ENCODE peak calls at places on chromosomes 16 and 17, in six cellular contexts. V is left lung; Q is transverse colon; O is A549; D is breast epithelium; T is CD4-positive, alpha-beta T cell. L is an unnamed sample.

GRCh38 chr17:29615048-29615385 is 7.7 kb downstream of the CORO6 start:
- DNase-seq in V (peak), Q (peak), O (no peak), D (no peak), T (peak), L (peak)

GRCh38 chr16:1125471-1125870 is 27.4 kb upstream of the CACNA1H start:
- DNase-seq in V (no peak), Q (peak), O (peak), D (no peak), T (no peak), L (no peak)

GRCh38 chr16:65122974-65123845 is 1.3 kb upstream of the CDH11 start:
- DNase-seq in V (peak), Q (peak), O (no peak), D (peak), T (no peak), L (no peak)

GRCh38 chr17:40069751-40070643 is 7.2 kb downstream of the THRA start:
- DNase-seq in V (no peak), Q (peak), O (peak), D (no peak), T (peak), L (no peak)

GRCh38 chr16:27945233-27945975 is 118.1 kb downstream of the GSG1L start:
- DNase-seq in V (no peak), Q (no peak), O (no peak), D (no peak), T (no peak), L (no peak)

GRCh38 chr16:89407925-89408300 is 82.4 kb downstream of the ANKRD11 start:
- DNase-seq in V (no peak), Q (no peak), O (no peak), D (no peak), T (no peak), L (no peak)

GRCh38 chr17:2271985-2272702 is 31.4 kb downstream of the SMG6 start:
- DNase-seq in V (no peak), Q (no peak), O (no peak), D (no peak), T (no peak), L (no peak)

GRCh38 chr17:32971171-32971570 is 20.5 kb upstream of the SPACA3 start:
- DNase-seq in V (no peak), Q (no peak), O (no peak), D (no peak), T (no peak), L (no peak)

GRCh38 chr17:46044286-46044928 is 45.4 kb downstream of the STH start:
- DNase-seq in V (no peak), Q (peak), O (peak), D (peak), T (peak), L (peak)

GRCh38 chr17:15973834-15974233 is 25.7 kb downstream of the ZSWIM7 start:
- DNase-seq in V (no peak), Q (no peak), O (no peak), D (no peak), T (no peak), L (no peak)

GRCh38 chr17:59349178-59349577 is 17.7 kb downstream of the YPEL2 start:
- DNase-seq in V (no peak), Q (no peak), O (no peak), D (no peak), T (no peak), L (no peak)

GRCh38 chr16:57637424-57637823 is 9.0 kb downstream of the ADGRG1 start:
- DNase-seq in V (no peak), Q (no peak), O (no peak), D (peak), T (no peak), L (no peak)

GRCh38 chr17:64200080-64201042 is 62.7 kb downstream of the TEX2 start:
- DNase-seq in V (no peak), Q (no peak), O (no peak), D (no peak), T (no peak), L (no peak)

GRCh38 chr16:14205666-14206065 is 134.5 kb downstream of the MRTFB start:
- DNase-seq in V (no peak), Q (no peak), O (no peak), D (no peak), T (no peak), L (no peak)

GRCh38 chr17:67689534-67690177 is 28.1 kb upstream of the NOL11 start:
- DNase-seq in V (no peak), Q (peak), O (peak), D (peak), T (no peak), L (no peak)

GRCh38 chr16:51763072-51763658 is 612.1 kb upstream of the SALL1 start:
- DNase-seq in V (no peak), Q (no peak), O (no peak), D (no peak), T (no peak), L (no peak)

GRCh38 chr17:82939213-82940030 is 99.6 kb upstream of the ZNF750 start:
- DNase-seq in V (peak), Q (no peak), O (no peak), D (no peak), T (peak), L (no peak)

GRCh38 chr16:72560617-72561016 is 388.7 kb upstream of the PMFBP1 start:
- DNase-seq in V (no peak), Q (no peak), O (no peak), D (no peak), T (no peak), L (no peak)

GRCh38 chr16:10619271-10619849 is 39.0 kb upstream of the EMP2 start:
- DNase-seq in V (peak), Q (peak), O (no peak), D (peak), T (no peak), L (no peak)

GRCh38 chr17:58330997-58331814 is 2.6 kb upstream of the TSPOAP1 start:
- DNase-seq in V (peak), Q (peak), O (no peak), D (no peak), T (peak), L (peak)

GRCh38 chr17:56313201-56313600 is 159.9 kb downstream of the ANKFN1 start:
- DNase-seq in V (no peak), Q (no peak), O (no peak), D (no peak), T (no peak), L (no peak)

GRCh38 chr17:58344047-58344790 is 7.8 kb downstream of the SUPT4H1 start:
- DNase-seq in V (no peak), Q (peak), O (no peak), D (no peak), T (peak), L (peak)

GRCh38 chr17:10380631-10381408 is 8.0 kb upstream of the MYH13 start:
- DNase-seq in V (no peak), Q (no peak), O (no peak), D (no peak), T (no peak), L (no peak)

GRCh38 chr16:56789360-56789759 is 59.4 kb downstream of the NUP93 start:
- DNase-seq in V (no peak), Q (peak), O (peak), D (no peak), T (no peak), L (peak)

GRCh38 chr17:28469376-28469775 is 4.1 kb upstream of the SLC13A2 start:
- DNase-seq in V (no peak), Q (no peak), O (no peak), D (no peak), T (no peak), L (no peak)

GRCh38 chr16:15996432-15997109 is 47.2 kb downstream of the ABCC1 start:
- DNase-seq in V (no peak), Q (no peak), O (peak), D (no peak), T (no peak), L (no peak)

GRCh38 chr17:64147110-64148016 is 17.4 kb upstream of the ERN1 start:
- DNase-seq in V (no peak), Q (no peak), O (peak), D (no peak), T (no peak), L (no peak)

GRCh38 chr17:38577645-38578173 is 28.0 kb downstream of the SRCIN1 start:
- DNase-seq in V (no peak), Q (no peak), O (no peak), D (no peak), T (no peak), L (no peak)

GRCh38 chr17:27545562-27546229 is 85.3 kb upstream of the LGALS9 start:
- DNase-seq in V (no peak), Q (no peak), O (no peak), D (no peak), T (no peak), L (no peak)

GRCh38 chr16:11835309-11835708 is 16.0 kb downstream of the RSL1D1 start:
- DNase-seq in V (no peak), Q (no peak), O (no peak), D (no peak), T (no peak), L (no peak)

GRCh38 chr16:11835891-11836652 is 15.3 kb downstream of the RSL1D1 start:
- DNase-seq in V (no peak), Q (no peak), O (no peak), D (no peak), T (no peak), L (no peak)

GRCh38 chr16:11828696-11829095 is 22.6 kb downstream of the RSL1D1 start:
- DNase-seq in V (no peak), Q (no peak), O (no peak), D (no peak), T (no peak), L (no peak)

GRCh38 chr16:11836653-11837244 is 14.6 kb downstream of the RSL1D1 start:
- DNase-seq in V (no peak), Q (no peak), O (peak), D (no peak), T (no peak), L (no peak)

DNA sequence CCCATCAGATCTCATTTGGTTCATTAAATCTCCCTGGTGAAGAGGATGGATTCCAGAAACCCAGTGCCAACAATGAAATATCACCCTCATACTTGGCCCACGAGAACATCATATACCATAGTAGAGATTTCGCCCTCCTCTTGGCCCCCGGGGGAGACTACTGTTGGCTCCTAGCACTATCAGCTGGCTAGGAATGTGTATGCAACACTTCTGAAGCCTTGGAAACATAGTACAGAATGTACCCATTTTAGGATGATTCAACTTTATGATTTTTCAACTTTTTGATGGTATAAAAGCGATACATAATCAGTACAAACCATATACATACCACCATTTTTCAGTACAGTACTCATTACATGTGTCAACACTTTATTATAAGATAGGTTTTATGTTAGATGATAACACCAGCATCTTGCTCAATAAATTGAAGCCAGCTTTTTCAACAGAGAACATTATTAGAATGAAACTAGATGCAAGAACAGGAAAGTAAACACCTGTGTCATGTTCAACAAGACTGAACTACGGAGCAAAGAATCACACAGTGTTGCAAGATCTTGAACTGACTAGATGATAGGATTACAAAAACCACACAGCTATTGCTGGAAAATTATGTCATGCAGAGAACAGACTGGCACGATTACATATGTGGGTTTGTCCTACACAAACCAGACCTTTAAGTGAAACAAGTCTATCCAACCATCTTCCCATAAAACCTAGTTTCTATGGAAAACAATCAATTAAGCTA is 17.2 kb downstream of the RSL1D1 start:
- DNase-seq in V (no peak), Q (no peak), O (peak), D (no peak), T (no peak), L (no peak)
- H3K27ac ChIP-seq in V (no peak), Q (no peak), O (no peak), D (no peak), T (no peak), L (no peak)

GRCh38 chr16:86823125-86823524 is 244.8 kb downstream of the FOXL1 start:
- DNase-seq in V (no peak), Q (no peak), O (no peak), D (no peak), T (no peak), L (no peak)

GRCh38 chr16:86826931-86827330 is 248.6 kb downstream of the FOXL1 start:
- DNase-seq in V (no peak), Q (no peak), O (no peak), D (no peak), T (no peak), L (no peak)

GRCh38 chr16:86823895-86824671 is 245.7 kb downstream of the FOXL1 start:
- DNase-seq in V (no peak), Q (no peak), O (no peak), D (no peak), T (no peak), L (no peak)

GRCh38 chr16:86825631-86826030 is 247.3 kb downstream of the FOXL1 start:
- DNase-seq in V (no peak), Q (no peak), O (no peak), D (no peak), T (no peak), L (no peak)

DNA sequence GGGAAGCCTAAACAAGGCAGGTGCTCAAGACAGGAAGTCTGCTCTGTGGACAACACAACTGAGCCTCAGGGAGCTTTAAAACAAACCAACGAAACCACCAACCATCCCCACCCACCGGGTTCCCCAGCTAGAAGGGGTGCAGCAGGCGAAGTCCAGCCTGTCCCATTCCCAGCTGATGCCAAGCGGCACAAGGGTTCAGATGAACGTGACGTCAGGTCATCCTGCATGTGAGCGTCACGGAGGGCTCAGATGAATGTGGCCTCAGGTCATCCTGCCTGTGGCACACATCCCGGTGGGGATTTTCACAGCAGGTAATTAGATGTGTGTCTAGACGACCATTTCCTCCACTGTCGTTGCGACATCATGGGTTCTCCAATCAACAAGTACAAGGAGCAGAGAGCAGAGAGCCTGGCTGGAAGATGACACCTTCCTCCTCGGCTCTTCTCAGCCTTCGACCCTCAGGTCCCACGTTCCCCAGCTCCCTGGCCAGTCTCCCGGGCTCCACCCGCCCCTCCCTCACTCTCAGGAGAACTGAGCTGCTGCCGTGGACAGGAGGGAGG is 246.5 kb downstream of the FOXL1 start:
- DNase-seq in V (no peak), Q (no peak), O (no peak), D (no peak), T (no peak), L (no peak)
- H3K27ac ChIP-seq in V (no peak), Q (no peak), O (peak), D (no peak), T (no peak), L (no peak)

GRCh38 chr17:81286491-81287145 is 8.5 kb downstream of the SLC38A10 start:
- DNase-seq in V (peak), Q (no peak), O (no peak), D (no peak), T (no peak), L (no peak)
- H3K27ac ChIP-seq in V (peak), Q (peak), O (no peak), D (peak), T (peak), L (no peak)

GRCh38 chr16:4110680-4111079 is 5.6 kb downstream of the ADCY9 start:
- DNase-seq in V (no peak), Q (peak), O (no peak), D (no peak), T (no peak), L (no peak)
- H3K27ac ChIP-seq in V (peak), Q (peak), O (peak), D (no peak), T (no peak), L (no peak)

GRCh38 chr17:78239489-78239931 is 8.1 kb downstream of the TMEM235 start:
- DNase-seq in V (peak), Q (no peak), O (no peak), D (no peak), T (no peak), L (no peak)

GRCh38 chr17:78242024-78242742 is 10.8 kb downstream of the TMEM235 start:
- DNase-seq in V (peak), Q (no peak), O (no peak), D (no peak), T (no peak), L (no peak)

GRCh38 chr17:78240839-78241238 is 9.4 kb downstream of the TMEM235 start:
- DNase-seq in V (no peak), Q (no peak), O (no peak), D (no peak), T (no peak), L (no peak)

GRCh38 chr17:78240012-78240655 is 8.7 kb downstream of the TMEM235 start:
- DNase-seq in V (peak), Q (no peak), O (no peak), D (no peak), T (no peak), L (no peak)

DNA sequence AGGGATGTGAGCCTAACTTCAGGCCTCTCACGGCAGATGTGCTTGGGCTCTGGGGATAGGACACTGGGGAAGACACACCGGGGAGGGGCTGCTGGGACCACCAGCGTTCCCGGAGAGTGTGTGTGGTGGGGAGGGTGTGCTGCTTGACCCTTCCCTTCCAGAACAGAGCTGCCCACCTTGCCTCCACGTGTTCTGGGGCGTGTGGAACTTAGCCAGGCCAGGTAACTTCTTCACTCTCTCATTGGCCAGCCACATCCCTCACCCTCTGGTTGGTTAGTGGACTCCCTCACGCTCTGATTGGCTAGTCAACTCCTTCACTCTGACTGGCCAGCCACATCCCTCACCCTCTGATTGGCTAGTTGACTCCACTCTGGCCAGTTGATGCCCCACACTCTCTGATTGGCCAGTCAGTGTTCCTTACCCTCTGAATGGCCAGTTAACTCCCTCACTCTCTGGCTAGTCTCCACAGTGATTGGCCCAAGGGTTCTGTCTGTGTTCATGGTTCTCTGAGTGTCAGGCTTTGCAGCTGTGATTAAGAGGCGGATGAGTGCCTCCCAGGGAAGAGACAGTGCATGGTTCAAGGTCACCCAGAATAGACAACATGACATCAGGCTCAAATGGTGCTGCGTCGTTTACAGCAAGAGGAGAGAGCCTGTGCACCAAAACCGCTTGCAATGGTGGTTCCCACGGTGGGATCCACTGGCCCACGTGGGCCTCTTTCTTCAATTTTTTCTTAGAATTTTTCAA is 10.0 kb downstream of the TMEM235 start:
- DNase-seq in V (no peak), Q (no peak), O (peak), D (no peak), T (no peak), L (no peak)
- H3K27ac ChIP-seq in V (no peak), Q (no peak), O (no peak), D (no peak), T (no peak), L (no peak)